ENCODE peak calls at places on chromosomes 7 and 10, in nine cellular contexts. One of them, this sample, is unnamed. For H3K4me1, the result is how much of the 10 kb centered on the place peaks cover.

GRCh38 chr7:21256310-21256877 is 171.5 kb upstream of the SP4 start:
- DNase-seq in left lung: no peak
- DNase-seq in breast epithelium: no peak
- DNase-seq in left ventricle myocardium inferior: no peak
- DNase-seq in astrocyte: peak
- DNase-seq in kidney: no peak
- DNase-seq in heart right ventricle: no peak
- DNase-seq in Caco-2: peak
- DNase-seq in aorta: no peak
- DNase-seq in this sample: no peak

GRCh38 chr7:140009735-140010134 is 53.0 kb downstream of the PARP12 start:
- DNase-seq in left lung: no peak
- DNase-seq in breast epithelium: no peak
- DNase-seq in left ventricle myocardium inferior: no peak
- DNase-seq in astrocyte: no peak
- DNase-seq in kidney: no peak
- DNase-seq in heart right ventricle: no peak
- DNase-seq in Caco-2: no peak
- DNase-seq in aorta: no peak
- DNase-seq in this sample: peak

GRCh38 chr7:44154703-44155102 is 13.6 kb upstream of the MYL7 start:
- DNase-seq in left lung: no peak
- DNase-seq in breast epithelium: peak
- DNase-seq in left ventricle myocardium inferior: no peak
- DNase-seq in astrocyte: peak
- DNase-seq in kidney: no peak
- DNase-seq in heart right ventricle: no peak
- DNase-seq in Caco-2: no peak
- DNase-seq in aorta: peak
- DNase-seq in this sample: peak

GRCh38 chr7:82566752-82567151 is 123.2 kb upstream of the CACNA2D1 start:
- DNase-seq in left lung: no peak
- DNase-seq in breast epithelium: no peak
- DNase-seq in left ventricle myocardium inferior: peak
- DNase-seq in astrocyte: no peak
- DNase-seq in kidney: no peak
- DNase-seq in heart right ventricle: peak
- DNase-seq in Caco-2: no peak
- DNase-seq in aorta: peak
- DNase-seq in this sample: no peak

GRCh38 chr10:13716161-13717071 is 129.7 kb downstream of the PRPF18 start:
- DNase-seq in left lung: no peak
- DNase-seq in breast epithelium: no peak
- DNase-seq in left ventricle myocardium inferior: peak
- DNase-seq in astrocyte: peak
- DNase-seq in kidney: no peak
- DNase-seq in heart right ventricle: peak
- DNase-seq in Caco-2: no peak
- DNase-seq in aorta: no peak
- DNase-seq in this sample: no peak

GRCh38 chr7:24981544-24981951 is 1.6 kb upstream of the OSBPL3 start:
- DNase-seq in left lung: peak
- DNase-seq in breast epithelium: peak
- DNase-seq in left ventricle myocardium inferior: peak
- DNase-seq in astrocyte: peak
- DNase-seq in kidney: peak
- DNase-seq in heart right ventricle: peak
- DNase-seq in Caco-2: peak
- DNase-seq in aorta: peak
- DNase-seq in this sample: peak

GRCh38 chr7:55026867-55027490 is 8.2 kb downstream of the EGFR start:
- DNase-seq in left lung: no peak
- DNase-seq in breast epithelium: no peak
- DNase-seq in left ventricle myocardium inferior: no peak
- DNase-seq in astrocyte: no peak
- DNase-seq in kidney: no peak
- DNase-seq in heart right ventricle: no peak
- DNase-seq in Caco-2: no peak
- DNase-seq in aorta: no peak
- DNase-seq in this sample: no peak

GRCh38 chr7:28165971-28166955 is 14.3 kb downstream of the JAZF1 start:
- DNase-seq in left lung: no peak
- DNase-seq in breast epithelium: no peak
- DNase-seq in left ventricle myocardium inferior: no peak
- DNase-seq in astrocyte: peak
- DNase-seq in kidney: no peak
- DNase-seq in heart right ventricle: no peak
- DNase-seq in Caco-2: no peak
- DNase-seq in aorta: no peak
- DNase-seq in this sample: no peak

GRCh38 chr7:101085000-101085948 is at the start of gene TRIM56:
- DNase-seq in left lung: peak
- DNase-seq in breast epithelium: peak
- DNase-seq in left ventricle myocardium inferior: peak
- DNase-seq in astrocyte: peak
- DNase-seq in kidney: peak
- DNase-seq in heart right ventricle: peak
- DNase-seq in Caco-2: peak
- DNase-seq in aorta: peak
- DNase-seq in this sample: peak

GRCh38 chr10:5551531-5552375 is 27.0 kb downstream of the CALML3 start:
- DNase-seq in left lung: peak
- DNase-seq in breast epithelium: peak
- DNase-seq in left ventricle myocardium inferior: peak
- DNase-seq in astrocyte: peak
- DNase-seq in kidney: peak
- DNase-seq in heart right ventricle: no peak
- DNase-seq in Caco-2: no peak
- DNase-seq in aorta: peak
- DNase-seq in this sample: peak

GRCh38 chr10:32795598-32796183 is 162.3 kb downstream of the ITGB1 start:
- DNase-seq in left lung: no peak
- DNase-seq in breast epithelium: no peak
- DNase-seq in left ventricle myocardium inferior: no peak
- DNase-seq in astrocyte: peak
- DNase-seq in kidney: no peak
- DNase-seq in heart right ventricle: no peak
- DNase-seq in Caco-2: peak
- DNase-seq in aorta: no peak
- DNase-seq in this sample: no peak

GRCh38 chr7:148856035-148856881 is 27.8 kb downstream of the EZH2 start:
- DNase-seq in left lung: no peak
- DNase-seq in breast epithelium: no peak
- DNase-seq in left ventricle myocardium inferior: no peak
- DNase-seq in astrocyte: no peak
- DNase-seq in kidney: no peak
- DNase-seq in heart right ventricle: no peak
- DNase-seq in Caco-2: peak
- DNase-seq in aorta: no peak
- DNase-seq in this sample: no peak

GRCh38 chr10:58399410-58399809 is 14.2 kb downstream of the TFAM start:
- DNase-seq in left lung: no peak
- DNase-seq in breast epithelium: no peak
- DNase-seq in left ventricle myocardium inferior: no peak
- DNase-seq in astrocyte: peak
- DNase-seq in kidney: no peak
- DNase-seq in heart right ventricle: no peak
- DNase-seq in Caco-2: no peak
- DNase-seq in aorta: no peak
- DNase-seq in this sample: no peak

GRCh38 chr7:106693659-106694353 is 32.8 kb upstream of the CCDC71L start:
- DNase-seq in left lung: no peak
- DNase-seq in breast epithelium: no peak
- DNase-seq in left ventricle myocardium inferior: no peak
- DNase-seq in astrocyte: peak
- DNase-seq in kidney: no peak
- DNase-seq in heart right ventricle: no peak
- DNase-seq in Caco-2: no peak
- DNase-seq in aorta: no peak
- DNase-seq in this sample: no peak

GRCh38 chr7:47496064-47496665 is 85.7 kb downstream of the TNS3 start:
- DNase-seq in left lung: no peak
- DNase-seq in breast epithelium: no peak
- DNase-seq in left ventricle myocardium inferior: no peak
- DNase-seq in astrocyte: no peak
- DNase-seq in kidney: peak
- DNase-seq in heart right ventricle: no peak
- DNase-seq in Caco-2: no peak
- DNase-seq in aorta: peak
- DNase-seq in this sample: no peak
- H3K4me1 ChIP-seq in left lung: half or more
- H3K4me1 ChIP-seq in breast epithelium: under half
- H3K4me1 ChIP-seq in left ventricle myocardium inferior: half or more
- H3K4me1 ChIP-seq in astrocyte: under half
- H3K4me1 ChIP-seq in kidney: half or more
- H3K4me1 ChIP-seq in heart right ventricle: half or more
- H3K4me1 ChIP-seq in Caco-2: under half
- H3K4me1 ChIP-seq in aorta: under half
- H3K4me1 ChIP-seq in this sample: half or more

DNA sequence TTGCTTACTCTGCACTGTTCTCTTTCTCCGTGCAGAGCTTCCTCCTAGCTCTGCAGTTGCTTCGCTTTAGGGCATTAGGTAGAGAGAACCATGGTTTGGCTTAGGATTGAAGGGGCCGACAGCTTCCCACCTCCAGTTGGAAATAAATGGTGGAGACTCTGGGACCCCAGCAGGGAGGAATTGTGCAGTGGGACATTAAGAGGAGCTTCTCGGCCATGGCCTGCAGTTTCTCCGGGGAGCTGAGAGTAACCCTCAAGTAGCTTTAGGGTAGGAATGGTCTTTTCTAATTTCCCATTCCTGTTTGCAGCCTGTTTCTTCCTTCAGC is 1.2 kb downstream of the SUFU start:
- DNase-seq in left lung: no peak
- DNase-seq in breast epithelium: no peak
- DNase-seq in left ventricle myocardium inferior: no peak
- DNase-seq in astrocyte: no peak
- DNase-seq in kidney: no peak
- DNase-seq in heart right ventricle: no peak
- DNase-seq in Caco-2: no peak
- DNase-seq in aorta: peak
- DNase-seq in this sample: peak
- H3K4me1 ChIP-seq in left lung: half or more
- H3K4me1 ChIP-seq in breast epithelium: under half
- H3K4me1 ChIP-seq in left ventricle myocardium inferior: half or more
- H3K4me1 ChIP-seq in astrocyte: under half
- H3K4me1 ChIP-seq in kidney: under half
- H3K4me1 ChIP-seq in heart right ventricle: half or more
- H3K4me1 ChIP-seq in Caco-2: under half
- H3K4me1 ChIP-seq in aorta: under half
- H3K4me1 ChIP-seq in this sample: under half

GRCh38 chr10:62043493-62043938 is 142.0 kb downstream of the ARID5B start:
- DNase-seq in left lung: no peak
- DNase-seq in breast epithelium: no peak
- DNase-seq in left ventricle myocardium inferior: no peak
- DNase-seq in astrocyte: peak
- DNase-seq in kidney: no peak
- DNase-seq in heart right ventricle: no peak
- DNase-seq in Caco-2: no peak
- DNase-seq in aorta: no peak
- DNase-seq in this sample: no peak
- H3K4me1 ChIP-seq in left lung: half or more
- H3K4me1 ChIP-seq in breast epithelium: under half
- H3K4me1 ChIP-seq in left ventricle myocardium inferior: half or more
- H3K4me1 ChIP-seq in astrocyte: half or more
- H3K4me1 ChIP-seq in kidney: under half
- H3K4me1 ChIP-seq in heart right ventricle: half or more
- H3K4me1 ChIP-seq in Caco-2: half or more
- H3K4me1 ChIP-seq in aorta: under half
- H3K4me1 ChIP-seq in this sample: half or more

GRCh38 chr10:62018141-62018911 is 116.8 kb downstream of the ARID5B start:
- DNase-seq in left lung: no peak
- DNase-seq in breast epithelium: no peak
- DNase-seq in left ventricle myocardium inferior: no peak
- DNase-seq in astrocyte: no peak
- DNase-seq in kidney: no peak
- DNase-seq in heart right ventricle: no peak
- DNase-seq in Caco-2: no peak
- DNase-seq in aorta: no peak
- DNase-seq in this sample: no peak
- H3K4me1 ChIP-seq in left lung: half or more
- H3K4me1 ChIP-seq in breast epithelium: under half
- H3K4me1 ChIP-seq in left ventricle myocardium inferior: half or more
- H3K4me1 ChIP-seq in astrocyte: under half
- H3K4me1 ChIP-seq in kidney: under half
- H3K4me1 ChIP-seq in heart right ventricle: half or more
- H3K4me1 ChIP-seq in Caco-2: half or more
- H3K4me1 ChIP-seq in aorta: under half
- H3K4me1 ChIP-seq in this sample: under half

DNA sequence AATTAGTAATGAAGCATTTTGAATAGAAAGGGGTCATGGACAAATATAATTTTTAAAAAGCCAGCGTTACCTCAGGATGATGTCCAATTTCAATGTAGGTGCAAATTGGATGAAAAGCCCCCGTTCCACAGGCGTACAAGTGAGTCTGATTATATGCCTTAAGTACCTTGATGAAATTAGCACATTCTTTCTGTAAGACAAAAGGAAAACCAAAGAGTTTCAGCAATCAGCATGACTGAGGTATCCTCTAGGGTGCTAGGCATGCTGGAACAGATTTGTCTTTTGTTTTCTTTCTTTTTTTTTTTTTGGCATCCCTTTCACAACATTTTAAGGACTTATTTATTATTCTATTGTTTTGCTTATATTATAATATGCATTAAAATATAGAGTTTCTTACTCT is 84.2 kb downstream of the SEMA3A start:
- DNase-seq in left lung: no peak
- DNase-seq in breast epithelium: no peak
- DNase-seq in left ventricle myocardium inferior: no peak
- DNase-seq in astrocyte: no peak
- DNase-seq in kidney: no peak
- DNase-seq in heart right ventricle: no peak
- DNase-seq in Caco-2: no peak
- DNase-seq in aorta: no peak
- DNase-seq in this sample: no peak
- H3K4me1 ChIP-seq in left lung: under half
- H3K4me1 ChIP-seq in breast epithelium: under half
- H3K4me1 ChIP-seq in left ventricle myocardium inferior: under half
- H3K4me1 ChIP-seq in astrocyte: under half
- H3K4me1 ChIP-seq in kidney: under half
- H3K4me1 ChIP-seq in heart right ventricle: under half
- H3K4me1 ChIP-seq in Caco-2: under half
- H3K4me1 ChIP-seq in aorta: under half
- H3K4me1 ChIP-seq in this sample: under half

DNA sequence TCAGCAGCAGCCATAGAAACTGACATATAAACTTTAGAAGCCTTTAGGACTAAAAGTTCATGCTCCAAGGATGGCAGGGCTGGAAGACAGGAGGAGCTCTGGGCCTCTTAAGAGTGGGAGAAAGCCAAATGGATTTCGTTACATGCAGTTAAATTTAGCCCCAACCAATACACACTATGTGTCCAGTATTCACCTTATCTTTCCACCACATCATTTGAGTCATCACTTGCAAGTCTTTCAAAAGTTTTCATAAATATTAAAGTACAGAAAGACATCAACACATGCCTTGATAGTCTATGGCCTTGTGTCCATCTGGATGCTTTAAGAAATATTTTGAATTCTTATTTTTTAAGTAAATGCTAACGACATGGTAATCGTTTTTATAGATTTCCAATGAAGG is 392.4 kb upstream of the LRRN3 start:
- DNase-seq in left lung: no peak
- DNase-seq in breast epithelium: no peak
- DNase-seq in left ventricle myocardium inferior: no peak
- DNase-seq in astrocyte: no peak
- DNase-seq in kidney: no peak
- DNase-seq in heart right ventricle: no peak
- DNase-seq in Caco-2: no peak
- DNase-seq in aorta: no peak
- DNase-seq in this sample: no peak
- H3K4me1 ChIP-seq in left lung: under half
- H3K4me1 ChIP-seq in breast epithelium: under half
- H3K4me1 ChIP-seq in left ventricle myocardium inferior: under half
- H3K4me1 ChIP-seq in astrocyte: under half
- H3K4me1 ChIP-seq in kidney: under half
- H3K4me1 ChIP-seq in heart right ventricle: under half
- H3K4me1 ChIP-seq in Caco-2: under half
- H3K4me1 ChIP-seq in aorta: under half
- H3K4me1 ChIP-seq in this sample: under half

This sample was measured in sigmoid colon.